ENCODE peak calls at places on chromosomes 13 and 19, in seven cellular contexts. H is OCI-LY7, N is keratinocyte, S is PC-9, R is kidney epithelial cell, Y is right lobe of liver, M is astrocyte of the spinal cord. W is an unnamed sample.

GRCh38 chr19:46927106-46927505 is 66.3 kb downstream of the ARHGAP35 start:
- DNase-seq in H (no peak), N (peak), S (no peak), R (no peak), Y (no peak), M (no peak), W (peak)

GRCh38 chr19:51441410-51442390 is 16.6 kb downstream of the SIGLEC8 start:
- DNase-seq in H (peak), N (peak), S (no peak), R (no peak), Y (no peak), M (no peak), W (peak)

GRCh38 chr19:54373781-54374266 is 9.1 kb upstream of the LAIR1 start:
- DNase-seq in H (no peak), N (no peak), S (no peak), R (no peak), Y (no peak), M (no peak), W (no peak)

GRCh38 chr19:2064788-2065524 is 13.9 kb upstream of the MKNK2 start:
- DNase-seq in H (no peak), N (no peak), S (no peak), R (no peak), Y (no peak), M (no peak), W (no peak)

GRCh38 chr19:30240904-30241695 is 131.1 kb upstream of the ZNF536 start:
- DNase-seq in H (no peak), N (no peak), S (no peak), R (no peak), Y (no peak), M (no peak), W (no peak)

GRCh38 chr19:35717665-35718344 is at the start of gene KMT2B:
- DNase-seq in H (no peak), N (no peak), S (no peak), R (peak), Y (no peak), M (peak), W (peak)

GRCh38 chr13:31835932-31836331 is 96.6 kb downstream of the RXFP2 start:
- DNase-seq in H (no peak), N (no peak), S (no peak), R (no peak), Y (no peak), M (peak), W (peak)

GRCh38 chr19:39436350-39436716 is 584 bp upstream of the RPS16 start:
- DNase-seq in H (no peak), N (no peak), S (no peak), R (no peak), Y (no peak), M (no peak), W (no peak)

GRCh38 chr13:86298741-86299140 is 499.5 kb upstream of the SLITRK6 start:
- DNase-seq in H (no peak), N (no peak), S (no peak), R (peak), Y (no peak), M (no peak), W (no peak)

GRCh38 chr19:13089139-13089856 is 13.4 kb downstream of the LYL1 start:
- DNase-seq in H (peak), N (no peak), S (no peak), R (no peak), Y (no peak), M (no peak), W (no peak)

GRCh38 chr19:45872095-45872919 is 8.2 kb downstream of the FOXA3 start:
- DNase-seq in H (no peak), N (no peak), S (no peak), R (no peak), Y (no peak), M (no peak), W (no peak)

GRCh38 chr13:35388456-35388855 is 88.0 kb downstream of the MAB21L1 start:
- DNase-seq in H (no peak), N (no peak), S (no peak), R (no peak), Y (no peak), M (peak), W (no peak)

GRCh38 chr13:21095311-21095710 is 33.9 kb upstream of the LATS2 start:
- DNase-seq in H (no peak), N (no peak), S (no peak), R (no peak), Y (no peak), M (no peak), W (no peak)

GRCh38 chr13:93270769-93271753 is 44.5 kb downstream of the GPC6 start:
- DNase-seq in H (no peak), N (no peak), S (no peak), R (no peak), Y (no peak), M (no peak), W (no peak)

GRCh38 chr19:33231511-33231910 is 5.9 kb upstream of the SLC7A10 start:
- DNase-seq in H (no peak), N (no peak), S (no peak), R (no peak), Y (no peak), M (no peak), W (peak)

GRCh38 chr19:18780631-18781030 is 10.5 kb downstream of the COMP start:
- DNase-seq in H (peak), N (no peak), S (no peak), R (no peak), Y (no peak), M (no peak), W (no peak)
- TF ChIP-seq CTCF in H (peak), N (peak), S (no peak), R (peak), Y (no peak), M (peak), W (no peak)

DNA sequence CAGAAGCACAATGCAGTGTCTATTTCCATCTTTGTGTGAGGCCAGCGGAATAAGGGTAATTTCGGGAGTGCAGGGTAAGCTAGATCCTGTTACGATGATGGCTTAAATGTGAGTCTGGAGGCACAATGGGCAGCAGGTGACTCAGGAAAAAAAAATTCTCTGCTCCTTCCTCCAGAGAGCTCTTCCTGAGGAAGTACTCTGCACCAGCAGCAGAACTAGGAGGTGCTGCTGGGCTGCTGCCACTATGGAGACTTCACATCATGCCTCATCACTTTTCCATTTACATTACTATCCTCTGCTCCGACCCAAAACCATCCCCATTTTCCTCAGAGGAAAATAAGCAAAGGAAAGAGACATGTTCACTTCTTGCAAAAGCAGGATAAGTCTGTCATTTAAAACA is 282.0 kb downstream of the DNAJC15 start:
- DNase-seq in H (no peak), N (no peak), S (no peak), R (no peak), Y (no peak), M (no peak), W (peak)
- H3K4me3 ChIP-seq in H (no peak), N (no peak), S (no peak), R (no peak), Y (no peak), M (no peak), W (no peak)

GRCh38 chr19:55454787-55455243 is 6.6 kb downstream of the ISOC2 start:
- DNase-seq in H (peak), N (no peak), S (no peak), R (no peak), Y (no peak), M (no peak), W (peak)
- TF ChIP-seq CTCF in H (peak), N (peak), S (peak), R (peak), Y (peak), M (peak), W (peak)

GRCh38 chr19:19630426-19630825 is 2.4 kb upstream of the LPAR2 start:
- DNase-seq in H (no peak), N (no peak), S (no peak), R (no peak), Y (no peak), M (no peak), W (no peak)

GRCh38 chr19:19627442-19627715 is 641 bp downstream of the LPAR2 start:
- DNase-seq in H (peak), N (no peak), S (no peak), R (no peak), Y (no peak), M (no peak), W (no peak)

GRCh38 chr19:19627716-19628498 is at the start of gene LPAR2:
- DNase-seq in H (peak), N (peak), S (peak), R (no peak), Y (no peak), M (no peak), W (peak)

GRCh38 chr19:19630062-19630414 is 2.0 kb upstream of the LPAR2 start:
- DNase-seq in H (no peak), N (no peak), S (no peak), R (no peak), Y (no peak), M (no peak), W (no peak)

DNA sequence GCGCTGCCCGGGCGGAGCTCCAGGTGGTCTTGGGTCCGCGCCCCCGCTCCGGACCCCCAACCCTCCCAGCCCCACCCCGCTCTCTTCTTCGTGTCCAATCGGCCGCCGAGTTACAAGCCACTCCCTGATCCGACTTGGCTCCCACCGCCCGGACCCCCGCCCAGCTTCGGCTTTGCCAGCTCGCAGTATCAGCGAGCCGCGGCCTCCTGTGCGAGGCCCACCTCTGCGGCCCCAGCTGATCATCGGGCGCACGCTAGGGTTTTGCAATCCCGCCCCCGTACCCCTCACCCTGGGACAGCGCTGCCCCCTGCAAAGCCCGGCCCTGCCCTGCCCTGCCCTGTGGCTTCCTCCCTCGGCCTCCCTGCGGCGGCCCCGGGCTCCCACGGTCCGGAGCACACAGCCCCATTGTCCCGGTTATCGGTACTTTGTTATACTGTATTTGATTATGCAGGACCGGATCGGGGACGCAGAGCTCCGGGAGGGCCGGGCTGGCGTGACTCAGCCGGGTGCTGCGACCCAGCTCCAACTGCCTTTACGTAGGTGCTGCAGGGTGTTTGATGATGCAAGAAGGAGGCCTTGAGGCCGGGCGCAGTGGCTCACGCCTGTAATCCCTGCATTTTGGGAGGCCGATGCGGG is 597 bp upstream of the LPAR2 start:
- DNase-seq in H (no peak), N (peak), S (peak), R (no peak), Y (no peak), M (peak), W (peak)
- H3K4me3 ChIP-seq in H (peak), N (peak), S (peak), R (peak), Y (peak), M (peak), W (peak)

GRCh38 chr19:40936755-40937154 is 54.3 kb upstream of the CYP2B6 start:
- DNase-seq in H (no peak), N (no peak), S (no peak), R (no peak), Y (no peak), M (no peak), W (no peak)

GRCh38 chr19:40927567-40927966 is 45.5 kb upstream of the CYP2A7 start:
- DNase-seq in H (no peak), N (no peak), S (no peak), R (no peak), Y (no peak), M (no peak), W (no peak)

GRCh38 chr19:40932008-40932959 is 50.3 kb upstream of the CYP2A7 start:
- DNase-seq in H (no peak), N (no peak), S (no peak), R (no peak), Y (no peak), M (no peak), W (no peak)

GRCh38 chr19:40928859-40929258 is 46.8 kb upstream of the CYP2A7 start:
- DNase-seq in H (no peak), N (no peak), S (peak), R (no peak), Y (no peak), M (no peak), W (no peak)

DNA sequence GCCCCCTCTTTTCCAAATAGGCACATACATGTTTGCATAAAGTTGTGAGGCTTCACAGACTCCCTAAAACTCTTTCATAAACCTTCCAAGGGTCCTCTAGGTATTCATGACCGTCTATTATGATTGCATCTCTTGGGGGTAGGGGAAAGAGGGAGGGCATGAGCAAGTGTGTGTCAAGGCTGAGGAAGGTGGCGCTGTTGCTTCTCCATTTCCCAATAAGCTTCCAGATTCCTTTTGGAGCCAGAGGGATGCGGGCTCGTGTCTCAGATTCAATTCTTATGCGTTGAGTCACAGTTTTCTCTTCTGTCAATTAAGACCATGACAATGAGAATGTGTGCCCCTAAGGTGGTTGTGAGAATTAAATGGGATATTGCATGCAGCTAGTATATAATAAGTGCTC is 51.0 kb upstream of the CYP2A7 start:
- DNase-seq in H (no peak), N (no peak), S (peak), R (no peak), Y (no peak), M (no peak), W (no peak)
- TF ChIP-seq CTCF in H (peak), N (peak), S (no peak), R (no peak), Y (no peak), M (no peak), W (no peak)

GRCh38 chr13:99969934-99970760 is 1.4 kb downstream of the ZIC5 start:
- DNase-seq in H (no peak), N (no peak), S (peak), R (no peak), Y (no peak), M (peak), W (no peak)
- H3K4me3 ChIP-seq in H (no peak), N (no peak), S (peak), R (no peak), Y (no peak), M (peak), W (no peak)

DNA sequence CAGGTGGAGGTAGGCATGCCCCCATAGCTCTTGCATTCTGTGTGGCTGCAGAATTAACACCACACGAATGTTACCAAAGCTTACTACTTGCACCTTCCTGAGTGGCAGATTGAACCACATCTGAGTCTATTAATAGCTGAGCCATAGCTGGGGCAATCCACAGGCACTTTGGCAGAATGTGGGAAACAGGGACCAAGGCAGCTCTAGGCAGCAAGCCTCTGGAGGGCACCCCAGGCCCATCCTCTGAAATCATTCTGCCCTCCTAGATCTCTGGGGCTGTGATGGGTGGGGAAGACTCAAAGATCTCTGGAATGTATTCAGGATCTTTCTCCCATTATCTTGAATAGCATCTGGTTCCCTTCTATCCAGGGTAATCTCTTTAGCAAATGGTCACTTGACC is 139.3 kb downstream of the TNFRSF19 start:
- DNase-seq in H (no peak), N (no peak), S (no peak), R (no peak), Y (no peak), M (no peak), W (no peak)
- TF ChIP-seq CTCF in H (no peak), N (peak), S (no peak), R (no peak), Y (no peak), M (peak), W (no peak)

GRCh38 chr13:48412100-48412556 is 785 bp downstream of the LPAR6 start:
- DNase-seq in H (no peak), N (no peak), S (no peak), R (no peak), Y (no peak), M (peak), W (peak)
- H3K4me3 ChIP-seq in H (no peak), N (peak), S (no peak), R (peak), Y (peak), M (peak), W (peak)

GRCh38 chr13:53342623-53343022 is 314.0 kb downstream of the OLFM4 start:
- DNase-seq in H (no peak), N (no peak), S (no peak), R (no peak), Y (no peak), M (no peak), W (no peak)

GRCh38 chr13:53341144-53341510 is 312.5 kb downstream of the OLFM4 start:
- DNase-seq in H (no peak), N (no peak), S (no peak), R (no peak), Y (no peak), M (no peak), W (no peak)

GRCh38 chr13:53340505-53341143 is 312.0 kb downstream of the OLFM4 start:
- DNase-seq in H (no peak), N (no peak), S (no peak), R (no peak), Y (no peak), M (no peak), W (no peak)

GRCh38 chr13:53336441-53337160 is 308.0 kb downstream of the OLFM4 start:
- DNase-seq in H (no peak), N (no peak), S (no peak), R (no peak), Y (no peak), M (no peak), W (no peak)

DNA sequence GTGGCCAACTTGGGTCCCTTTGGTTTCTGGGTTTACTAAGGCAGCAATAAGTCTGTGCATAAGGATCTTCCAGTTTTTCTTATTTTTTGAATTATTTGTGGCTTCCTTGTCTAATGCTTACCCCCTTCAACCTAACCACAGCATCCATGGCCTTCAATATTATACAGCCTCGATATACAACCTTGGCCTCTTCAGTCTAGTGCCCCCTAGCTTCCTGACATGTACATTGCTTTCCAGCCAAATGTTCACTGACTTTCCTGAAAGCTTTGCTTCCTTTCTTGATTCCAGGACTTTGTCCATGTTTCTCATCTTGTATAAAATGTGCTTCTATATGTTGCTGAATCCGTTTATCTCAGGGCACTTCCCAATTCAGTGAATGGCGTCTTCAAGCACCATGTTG is 310.1 kb downstream of the OLFM4 start:
- DNase-seq in H (no peak), N (no peak), S (no peak), R (no peak), Y (no peak), M (no peak), W (no peak)
- TF ChIP-seq CTCF in H (peak), N (no peak), S (peak), R (no peak), Y (no peak), M (no peak), W (no peak)

DNA sequence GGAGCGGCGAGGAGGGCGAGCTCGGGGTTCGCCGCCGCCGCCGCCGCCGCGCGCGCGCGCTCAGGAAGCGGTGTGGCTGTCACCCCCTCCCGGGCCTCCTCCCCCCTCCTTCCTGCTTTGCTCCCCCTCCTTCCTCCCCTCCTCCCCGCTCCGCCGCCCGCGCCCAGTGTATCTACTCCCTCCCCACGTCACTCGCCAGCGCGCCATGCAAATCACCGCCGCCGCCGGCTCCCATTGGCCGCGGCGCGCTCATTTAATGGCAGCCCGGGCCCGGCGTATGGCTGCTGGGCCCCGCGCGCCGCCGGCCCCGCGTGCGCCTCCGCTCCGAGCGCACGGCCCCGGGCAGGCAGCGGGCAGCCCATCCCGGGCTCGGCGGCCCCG is 335 bp upstream of the SOX1 start:
- DNase-seq in H (no peak), N (no peak), S (no peak), R (no peak), Y (peak), M (peak), W (peak)
- H3K4me3 ChIP-seq in H (no peak), N (no peak), S (no peak), R (no peak), Y (no peak), M (no peak), W (no peak)